ENCODE peak calls at places on chromosomes 12 and 14, in eight cellular contexts. One of them, this sample, is unnamed.
A peak's percentile ranks its signal among the peaks of the same experiment; 100 is the strongest.

GRCh38 chr14:36367985-36368774 is 47.7 kb upstream of the MBIP start:
- DNase-seq in astrocyte: no peak
- DNase-seq in colonic mucosa: no peak
- DNase-seq in fibroblast of lung: no peak
- DNase-seq in neural progenitor cell: no peak
- DNase-seq in MM.1S: no peak
- DNase-seq in GM23248: no peak
- DNase-seq in IMR-90: no peak
- DNase-seq in this sample: no peak

GRCh38 chr12:3770891-3771290 is 18.0 kb upstream of the CRACR2A start:
- DNase-seq in astrocyte: peak; percentile 51
- DNase-seq in colonic mucosa: no peak
- DNase-seq in fibroblast of lung: peak; percentile 64
- DNase-seq in neural progenitor cell: no peak
- DNase-seq in MM.1S: no peak
- DNase-seq in GM23248: peak; percentile 70
- DNase-seq in IMR-90: peak; percentile 61
- DNase-seq in this sample: no peak

GRCh38 chr14:89720076-89720687 is 234.3 kb downstream of the EFCAB11 start:
- DNase-seq in astrocyte: no peak
- DNase-seq in colonic mucosa: no peak
- DNase-seq in fibroblast of lung: no peak
- DNase-seq in neural progenitor cell: no peak
- DNase-seq in MM.1S: no peak
- DNase-seq in GM23248: no peak
- DNase-seq in IMR-90: no peak
- DNase-seq in this sample: no peak

GRCh38 chr12:89481218-89481914 is 43.2 kb downstream of the GALNT4 start:
- DNase-seq in astrocyte: no peak
- DNase-seq in colonic mucosa: no peak
- DNase-seq in fibroblast of lung: no peak
- DNase-seq in neural progenitor cell: no peak
- DNase-seq in MM.1S: no peak
- DNase-seq in GM23248: no peak
- DNase-seq in IMR-90: peak; percentile 45
- DNase-seq in this sample: no peak

GRCh38 chr12:104615048-104615561 is 158.4 kb downstream of the CHST11 start:
- DNase-seq in astrocyte: no peak
- DNase-seq in colonic mucosa: peak; percentile 27
- DNase-seq in fibroblast of lung: no peak
- DNase-seq in neural progenitor cell: no peak
- DNase-seq in MM.1S: no peak
- DNase-seq in GM23248: peak; percentile 44
- DNase-seq in IMR-90: no peak
- DNase-seq in this sample: no peak

GRCh38 chr14:51018521-51018920 is 74.2 kb upstream of the PYGL start:
- DNase-seq in astrocyte: peak; percentile 60
- DNase-seq in colonic mucosa: no peak
- DNase-seq in fibroblast of lung: peak; percentile 66
- DNase-seq in neural progenitor cell: no peak
- DNase-seq in MM.1S: no peak
- DNase-seq in GM23248: peak; percentile 70
- DNase-seq in IMR-90: peak; percentile 41
- DNase-seq in this sample: no peak

GRCh38 chr14:78972440-78972839 is 802.3 kb downstream of the NRXN3 start:
- DNase-seq in astrocyte: no peak
- DNase-seq in colonic mucosa: no peak
- DNase-seq in fibroblast of lung: no peak
- DNase-seq in neural progenitor cell: no peak
- DNase-seq in MM.1S: no peak
- DNase-seq in GM23248: no peak
- DNase-seq in IMR-90: no peak
- DNase-seq in this sample: no peak

GRCh38 chr14:72186461-72187035 is 254.3 kb downstream of the RGS6 start:
- DNase-seq in astrocyte: no peak
- DNase-seq in colonic mucosa: no peak
- DNase-seq in fibroblast of lung: no peak
- DNase-seq in neural progenitor cell: no peak
- DNase-seq in MM.1S: no peak
- DNase-seq in GM23248: no peak
- DNase-seq in IMR-90: no peak
- DNase-seq in this sample: no peak

GRCh38 chr14:32724864-32725550 is 213.7 kb upstream of the NPAS3 start:
- DNase-seq in astrocyte: peak; percentile 93
- DNase-seq in colonic mucosa: no peak
- DNase-seq in fibroblast of lung: peak; percentile 93
- DNase-seq in neural progenitor cell: no peak
- DNase-seq in MM.1S: no peak
- DNase-seq in GM23248: peak; percentile 81
- DNase-seq in IMR-90: peak; percentile 28
- DNase-seq in this sample: peak; percentile 49

GRCh38 chr12:110249716-110250225 is 31.3 kb upstream of the ATP2A2 start:
- DNase-seq in astrocyte: no peak
- DNase-seq in colonic mucosa: peak; percentile 78
- DNase-seq in fibroblast of lung: peak; percentile 9
- DNase-seq in neural progenitor cell: no peak
- DNase-seq in MM.1S: no peak
- DNase-seq in GM23248: no peak
- DNase-seq in IMR-90: no peak
- DNase-seq in this sample: peak; percentile 82

GRCh38 chr14:62329427-62329826 is 567.2 kb downstream of the SNAPC1 start:
- DNase-seq in astrocyte: peak; percentile 90
- DNase-seq in colonic mucosa: no peak
- DNase-seq in fibroblast of lung: peak; percentile 90
- DNase-seq in neural progenitor cell: no peak
- DNase-seq in MM.1S: no peak
- DNase-seq in GM23248: no peak
- DNase-seq in IMR-90: peak; percentile 63
- DNase-seq in this sample: no peak

GRCh38 chr14:20179218-20179617 is 11.5 kb upstream of the OR11G2 start:
- DNase-seq in astrocyte: no peak
- DNase-seq in colonic mucosa: no peak
- DNase-seq in fibroblast of lung: no peak
- DNase-seq in neural progenitor cell: no peak
- DNase-seq in MM.1S: no peak
- DNase-seq in GM23248: no peak
- DNase-seq in IMR-90: no peak
- DNase-seq in this sample: no peak

GRCh38 chr12:95218852-95219171 is 1.2 kb downstream of the VEZT start:
- DNase-seq in astrocyte: no peak
- DNase-seq in colonic mucosa: peak; percentile 56
- DNase-seq in fibroblast of lung: no peak
- DNase-seq in neural progenitor cell: peak; percentile 15
- DNase-seq in MM.1S: peak; percentile 36
- DNase-seq in GM23248: peak; percentile 37
- DNase-seq in IMR-90: no peak
- DNase-seq in this sample: no peak

GRCh38 chr12:29769162-29769820 is 14.5 kb downstream of the TMTC1 start:
- DNase-seq in astrocyte: peak; percentile 87
- DNase-seq in colonic mucosa: no peak
- DNase-seq in fibroblast of lung: peak; percentile 89
- DNase-seq in neural progenitor cell: no peak
- DNase-seq in MM.1S: no peak
- DNase-seq in GM23248: peak; percentile 84
- DNase-seq in IMR-90: peak; percentile 94
- DNase-seq in this sample: no peak

GRCh38 chr14:73770977-73771847 is 57.0 kb upstream of the PNMA1 start:
- DNase-seq in astrocyte: no peak
- DNase-seq in colonic mucosa: no peak
- DNase-seq in fibroblast of lung: no peak
- DNase-seq in neural progenitor cell: no peak
- DNase-seq in MM.1S: peak; percentile 58
- DNase-seq in GM23248: no peak
- DNase-seq in IMR-90: no peak
- DNase-seq in this sample: peak; percentile 68

GRCh38 chr12:58086930-58087329 is 145.6 kb downstream of the ATP23 start:
- DNase-seq in astrocyte: no peak
- DNase-seq in colonic mucosa: no peak
- DNase-seq in fibroblast of lung: no peak
- DNase-seq in neural progenitor cell: peak; percentile 28
- DNase-seq in MM.1S: no peak
- DNase-seq in GM23248: no peak
- DNase-seq in IMR-90: no peak
- DNase-seq in this sample: no peak

GRCh38 chr12:80154261-80154660 is 54.9 kb downstream of the OTOGL start:
- DNase-seq in astrocyte: peak; percentile 27
- DNase-seq in colonic mucosa: no peak
- DNase-seq in fibroblast of lung: peak; percentile 39
- DNase-seq in neural progenitor cell: no peak
- DNase-seq in MM.1S: peak; percentile 54
- DNase-seq in GM23248: no peak
- DNase-seq in IMR-90: peak; percentile 66
- DNase-seq in this sample: no peak

GRCh38 chr12:85833558-85833957 is 2.7 kb downstream of the RASSF9 start:
- DNase-seq in astrocyte: no peak
- DNase-seq in colonic mucosa: no peak
- DNase-seq in fibroblast of lung: no peak
- DNase-seq in neural progenitor cell: no peak
- DNase-seq in MM.1S: no peak
- DNase-seq in GM23248: no peak
- DNase-seq in IMR-90: no peak
- DNase-seq in this sample: no peak

GRCh38 chr12:114508529-114509129 is 102.7 kb upstream of the TBX5 start:
- DNase-seq in astrocyte: peak; percentile 36
- DNase-seq in colonic mucosa: peak; percentile 61
- DNase-seq in fibroblast of lung: peak; percentile 49
- DNase-seq in neural progenitor cell: peak; percentile 88
- DNase-seq in MM.1S: peak; percentile 24
- DNase-seq in GM23248: peak; percentile 83
- DNase-seq in IMR-90: peak; percentile 79
- DNase-seq in this sample: no peak

GRCh38 chr12:84950971-84951546 is 38.5 kb upstream of the SLC6A15 start:
- DNase-seq in astrocyte: no peak
- DNase-seq in colonic mucosa: no peak
- DNase-seq in fibroblast of lung: no peak
- DNase-seq in neural progenitor cell: no peak
- DNase-seq in MM.1S: no peak
- DNase-seq in GM23248: no peak
- DNase-seq in IMR-90: no peak
- DNase-seq in this sample: no peak

GRCh38 chr12:96237465-96238077 is 43.4 kb downstream of the ELK3 start:
- DNase-seq in astrocyte: peak; percentile 99
- DNase-seq in colonic mucosa: peak; percentile 29
- DNase-seq in fibroblast of lung: peak; percentile 99
- DNase-seq in neural progenitor cell: no peak
- DNase-seq in MM.1S: no peak
- DNase-seq in GM23248: peak; percentile 97
- DNase-seq in IMR-90: peak; percentile 97
- DNase-seq in this sample: no peak

GRCh38 chr14:44966601-44967336 is 4.8 kb downstream of the TOGARAM1 start:
- DNase-seq in astrocyte: no peak
- DNase-seq in colonic mucosa: no peak
- DNase-seq in fibroblast of lung: peak; percentile 16
- DNase-seq in neural progenitor cell: peak; percentile 2
- DNase-seq in MM.1S: no peak
- DNase-seq in GM23248: peak; percentile 13
- DNase-seq in IMR-90: no peak
- DNase-seq in this sample: no peak

GRCh38 chr14:73725116-73726024 is 11.2 kb upstream of the PNMA1 start:
- DNase-seq in astrocyte: peak; percentile 66
- DNase-seq in colonic mucosa: no peak
- DNase-seq in fibroblast of lung: peak; percentile 81
- DNase-seq in neural progenitor cell: no peak
- DNase-seq in MM.1S: no peak
- DNase-seq in GM23248: peak; percentile 68
- DNase-seq in IMR-90: peak; percentile 59
- DNase-seq in this sample: no peak

GRCh38 chr12:59651230-59651920 is 55.5 kb downstream of the SLC16A7 start:
- DNase-seq in astrocyte: peak; percentile 81
- DNase-seq in colonic mucosa: no peak
- DNase-seq in fibroblast of lung: peak; percentile 86
- DNase-seq in neural progenitor cell: no peak
- DNase-seq in MM.1S: no peak
- DNase-seq in GM23248: peak; percentile 47
- DNase-seq in IMR-90: peak; percentile 25
- DNase-seq in this sample: no peak

GRCh38 chr14:38544766-38545165 is 288.9 kb upstream of the CLEC14A start:
- DNase-seq in astrocyte: no peak
- DNase-seq in colonic mucosa: no peak
- DNase-seq in fibroblast of lung: no peak
- DNase-seq in neural progenitor cell: peak; percentile 39
- DNase-seq in MM.1S: no peak
- DNase-seq in GM23248: no peak
- DNase-seq in IMR-90: no peak
- DNase-seq in this sample: no peak

GRCh38 chr12:124734224-124734788 is 129.4 kb downstream of the SCARB1 start:
- DNase-seq in astrocyte: no peak
- DNase-seq in colonic mucosa: no peak
- DNase-seq in fibroblast of lung: no peak
- DNase-seq in neural progenitor cell: peak; percentile 94
- DNase-seq in MM.1S: no peak
- DNase-seq in GM23248: no peak
- DNase-seq in IMR-90: peak; percentile 54
- DNase-seq in this sample: peak; percentile 76

GRCh38 chr12:70722584-70723343 is 85.5 kb upstream of the PTPRB start:
- DNase-seq in astrocyte: peak; percentile 43
- DNase-seq in colonic mucosa: no peak
- DNase-seq in fibroblast of lung: peak; percentile 35
- DNase-seq in neural progenitor cell: no peak
- DNase-seq in MM.1S: peak; percentile 17
- DNase-seq in GM23248: no peak
- DNase-seq in IMR-90: no peak
- DNase-seq in this sample: no peak

GRCh38 chr12:132445884-132446471 is 44.0 kb upstream of the FBRSL1 start:
- DNase-seq in astrocyte: peak; percentile 32
- DNase-seq in colonic mucosa: no peak
- DNase-seq in fibroblast of lung: peak; percentile 52
- DNase-seq in neural progenitor cell: peak; percentile 92
- DNase-seq in MM.1S: no peak
- DNase-seq in GM23248: peak; percentile 82
- DNase-seq in IMR-90: peak; percentile 70
- DNase-seq in this sample: peak; percentile 85
- H3K9ac ChIP-seq in astrocyte: peak overlapping the region; percentile 39
- H3K9ac ChIP-seq in colonic mucosa: peak overlapping the region; percentile 78
- H3K9ac ChIP-seq in fibroblast of lung: no peak overlapping the region
- H3K9ac ChIP-seq in neural progenitor cell: peak overlapping the region; percentile 22
- H3K9ac ChIP-seq in MM.1S: no peak overlapping the region
- H3K9ac ChIP-seq in GM23248: peak overlapping the region; percentile 80
- H3K9ac ChIP-seq in IMR-90: no peak overlapping the region
- H3K9ac ChIP-seq in this sample: no peak overlapping the region

GRCh38 chr14:52266179-52266578 is 1.3 kb upstream of the PTGDR start:
- DNase-seq in astrocyte: peak; percentile 53
- DNase-seq in colonic mucosa: no peak
- DNase-seq in fibroblast of lung: peak; percentile 66
- DNase-seq in neural progenitor cell: no peak
- DNase-seq in MM.1S: no peak
- DNase-seq in GM23248: peak; percentile 88
- DNase-seq in IMR-90: peak; percentile 49
- DNase-seq in this sample: no peak
- H3K36me3 ChIP-seq in astrocyte: no peaks in the 10 kb centered on the region
- H3K36me3 ChIP-seq in colonic mucosa: no peaks in the 10 kb centered on the region
- H3K36me3 ChIP-seq in fibroblast of lung: no peaks in the 10 kb centered on the region
- H3K36me3 ChIP-seq in neural progenitor cell: no peaks in the 10 kb centered on the region
- H3K36me3 ChIP-seq in MM.1S: no peaks in the 10 kb centered on the region
- H3K36me3 ChIP-seq in GM23248: no peaks in the 10 kb centered on the region
- H3K36me3 ChIP-seq in IMR-90: no peaks in the 10 kb centered on the region
- H3K36me3 ChIP-seq in this sample: no peaks in the 10 kb centered on the region

GRCh38 chr14:75141062-75141461 is 14.2 kb upstream of the NEK9 start:
- DNase-seq in astrocyte: no peak
- DNase-seq in colonic mucosa: no peak
- DNase-seq in fibroblast of lung: no peak
- DNase-seq in neural progenitor cell: no peak
- DNase-seq in MM.1S: no peak
- DNase-seq in GM23248: no peak
- DNase-seq in IMR-90: no peak
- DNase-seq in this sample: no peak
- H3K27ac ChIP-seq in astrocyte: no peak overlapping the region
- H3K27ac ChIP-seq in colonic mucosa: no peak overlapping the region
- H3K27ac ChIP-seq in fibroblast of lung: no peak overlapping the region
- H3K27ac ChIP-seq in neural progenitor cell: no peak overlapping the region
- H3K27ac ChIP-seq in MM.1S: no peak overlapping the region
- H3K27ac ChIP-seq in GM23248: no peak overlapping the region
- H3K27ac ChIP-seq in IMR-90: no peak overlapping the region
- H3K27ac ChIP-seq in this sample: no peak overlapping the region

GRCh38 chr12:128810182-128811127 is 13.3 kb downstream of the SLC15A4 start:
- DNase-seq in astrocyte: no peak
- DNase-seq in colonic mucosa: no peak
- DNase-seq in fibroblast of lung: peak; percentile 22
- DNase-seq in neural progenitor cell: peak; percentile 48
- DNase-seq in MM.1S: peak; percentile 86
- DNase-seq in GM23248: peak; percentile 79
- DNase-seq in IMR-90: no peak
- DNase-seq in this sample: no peak
- H3K9ac ChIP-seq in astrocyte: no peak overlapping the region
- H3K9ac ChIP-seq in colonic mucosa: peak overlapping the region; percentile 18
- H3K9ac ChIP-seq in fibroblast of lung: peak overlapping the region; percentile 20
- H3K9ac ChIP-seq in neural progenitor cell: no peak overlapping the region
- H3K9ac ChIP-seq in MM.1S: peak overlapping the region; percentile 72
- H3K9ac ChIP-seq in GM23248: peak overlapping the region; percentile 58
- H3K9ac ChIP-seq in IMR-90: no peak overlapping the region
- H3K9ac ChIP-seq in this sample: no peak overlapping the region

This sample was measured in kidney.